ENCODE peak calls at places on chromosomes 12 and 14, in ten cellular contexts. A is iris pigment epithelial cell, F is AG04450, W is testis, D is A172, C is posterior vena cava, I is esophagus squamous epithelium, P is MM.1S, U is amniotic stem cell, S is amniotic epithelial cell. L is an unnamed sample.

GRCh38 chr14:93789366-93790130 is 1.3 kb upstream of the PRIMA1 start:
- DNase-seq in C (peak), I (no peak), U (no peak), S (no peak), W (no peak), A (no peak), F (no peak), P (no peak), D (no peak), L (no peak)

GRCh38 chr14:85527458-85527857 is 2.5 kb upstream of the FLRT2 start:
- DNase-seq in F (no peak), S (peak), D (peak), A (peak), C (no peak), U (no peak), P (no peak), W (no peak), I (no peak), L (no peak)

GRCh38 chr12:6927379-6927991 is at the start of gene ATN1:
- DNase-seq in D (no peak), S (peak), A (peak), W (peak), P (no peak), C (peak), F (peak), U (peak), I (no peak), L (peak)

GRCh38 chr12:75690556-75690955 is 179.1 kb upstream of the KRR1 start:
- DNase-seq in U (peak), S (peak), P (no peak), I (no peak), C (no peak), A (peak), W (no peak), F (peak), D (peak), L (no peak)

GRCh38 chr14:34649344-34649743 is 19.4 kb upstream of the SNX6 start:
- DNase-seq in A (peak), U (peak), D (peak), F (peak), C (no peak), W (no peak), I (no peak), P (no peak), S (peak), L (no peak)

GRCh38 chr12:79662046-79662811 is 28.5 kb downstream of the PAWR start:
- DNase-seq in I (no peak), P (no peak), D (no peak), U (no peak), F (no peak), S (peak), C (no peak), A (peak), W (no peak), L (no peak)

GRCh38 chr14:54700717-54701116 is 133.8 kb downstream of the SAMD4A start:
- DNase-seq in C (no peak), U (no peak), A (no peak), I (no peak), P (peak), W (no peak), F (no peak), D (no peak), S (no peak), L (no peak)

GRCh38 chr14:22220427-22220826 is 368.6 kb downstream of the DAD1 start:
- DNase-seq in D (no peak), I (no peak), A (peak), C (no peak), W (no peak), S (peak), P (no peak), U (peak), F (peak), L (no peak)

GRCh38 chr12:90292183-90292582 is 583.5 kb upstream of the ATP2B1 start:
- DNase-seq in F (no peak), S (peak), P (no peak), D (no peak), C (no peak), I (no peak), A (no peak), W (no peak), U (no peak), L (no peak)

GRCh38 chr14:31208546-31209424 is 1.2 kb upstream of the HECTD1 start:
- DNase-seq in A (no peak), D (no peak), S (no peak), U (no peak), C (no peak), F (no peak), I (no peak), W (peak), P (no peak), L (no peak)

GRCh38 chr14:54502602-54503001 is 7.1 kb upstream of the CGRRF1 start:
- DNase-seq in F (no peak), P (no peak), C (no peak), A (no peak), D (no peak), S (peak), I (no peak), W (no peak), U (no peak), L (no peak)

GRCh38 chr14:68951051-68951797 is 27.9 kb downstream of the ACTN1 start:
- DNase-seq in S (peak), I (no peak), C (peak), D (peak), P (no peak), F (peak), W (peak), A (peak), U (peak), L (no peak)

GRCh38 chr12:26156996-26157395 is 32.2 kb upstream of the BHLHE41 start:
- DNase-seq in S (no peak), I (no peak), A (no peak), P (no peak), U (no peak), W (no peak), C (no peak), D (no peak), F (no peak), L (no peak)

GRCh38 chr12:48977290-48978281 is 536 bp upstream of the WNT1 start:
- DNase-seq in F (no peak), P (peak), W (peak), U (no peak), S (no peak), I (no peak), D (no peak), C (peak), A (no peak), L (no peak)

GRCh38 chr12:94147991-94148840 is at the start of gene PLXNC1:
- DNase-seq in P (peak), W (peak), C (peak), A (peak), S (peak), U (peak), F (no peak), D (no peak), I (peak), L (peak)

GRCh38 chr12:7899755-7900154 is 27.0 kb upstream of the SLC2A14 start:
- DNase-seq in U (no peak), D (no peak), S (no peak), W (no peak), P (no peak), F (peak), A (peak), I (no peak), C (no peak), L (no peak)

GRCh38 chr14:99968931-99969330 is 96.3 kb upstream of the EVL start:
- DNase-seq in C (no peak), F (no peak), D (no peak), A (no peak), W (no peak), P (no peak), I (no peak), S (no peak), U (no peak), L (no peak)

GRCh38 chr12:47317182-47317915 is 237.6 kb upstream of the AMIGO2 start:
- DNase-seq in A (no peak), S (no peak), U (no peak), W (no peak), F (no peak), C (no peak), I (no peak), D (peak), P (peak), L (no peak)

GRCh38 chr14:65255583-65256443 is 153.5 kb upstream of the MAX start:
- DNase-seq in W (no peak), P (no peak), I (no peak), F (no peak), D (no peak), A (no peak), U (no peak), C (no peak), S (peak), L (no peak)

GRCh38 chr12:54438506-54438905 is 19.4 kb upstream of the ITGA5 start:
- DNase-seq in U (no peak), I (no peak), S (no peak), C (no peak), W (no peak), F (no peak), D (no peak), P (no peak), A (no peak), L (no peak)

GRCh38 chr12:106084048-106084671 is 54.6 kb downstream of the NUAK1 start:
- DNase-seq in P (no peak), S (peak), D (peak), F (no peak), I (no peak), C (no peak), A (peak), W (no peak), U (no peak), L (no peak)

GRCh38 chr12:51970904-51971646 is 19.6 kb downstream of the ACVR1B start:
- DNase-seq in F (no peak), D (peak), S (peak), P (peak), I (no peak), W (no peak), A (peak), C (no peak), U (no peak), L (no peak)

GRCh38 chr12:117889098-117889497 is 79.7 kb downstream of the KSR2 start:
- DNase-seq in C (no peak), I (no peak), P (no peak), W (no peak), A (no peak), F (no peak), D (no peak), U (no peak), S (no peak), L (no peak)

GRCh38 chr12:12376636-12377448 is 20.0 kb downstream of the BORCS5 start:
- DNase-seq in S (peak), A (peak), F (peak), U (peak), D (peak), I (no peak), P (peak), W (no peak), C (no peak), L (no peak)

GRCh38 chr14:70640938-70641547 is 673 bp upstream of the TTC9 start:
- DNase-seq in A (peak), P (peak), F (peak), D (peak), I (no peak), W (peak), U (no peak), S (no peak), C (no peak), L (no peak)

GRCh38 chr14:64704743-64705405 is 650 bp downstream of the PLEKHG3 start:
- DNase-seq in I (no peak), W (peak), P (no peak), F (no peak), A (no peak), U (no peak), S (no peak), C (peak), D (no peak), L (no peak)

GRCh38 chr12:69655616-69656336 is 43.3 kb downstream of the BEST3 start:
- DNase-seq in F (peak), W (no peak), S (peak), U (peak), A (peak), I (no peak), C (no peak), D (peak), P (no peak), L (no peak)

GRCh38 chr12:13000616-13000934 is 510 bp upstream of the HEBP1 start:
- DNase-seq in P (no peak), W (no peak), S (peak), F (no peak), D (peak), U (no peak), A (peak), I (no peak), C (peak), L (no peak)

GRCh38 chr12:117513353-117513752 is 151.9 kb upstream of the NOS1 start:
- DNase-seq in S (no peak), W (no peak), U (no peak), C (no peak), F (no peak), I (no peak), A (no peak), D (no peak), P (no peak), L (no peak)

GRCh38 chr14:53840444-53840843 is 116.2 kb downstream of the BMP4 start:
- DNase-seq in S (peak), W (no peak), D (peak), C (no peak), I (no peak), A (peak), U (no peak), P (no peak), F (no peak), L (no peak)

GRCh38 chr12:51883998-51884675 is 3.8 kb upstream of the ANKRD33 start:
- DNase-seq in P (no peak), A (no peak), F (no peak), W (no peak), S (no peak), I (no peak), C (no peak), D (no peak), U (no peak), L (no peak)